ENCODE peak calls at places on chromosomes 12 and 14, in four cellular contexts. A is foreskin keratinocyte, W is cardiac muscle cell, F is coronary artery. U is an unnamed sample.

GRCh38 chr14:68738559-68738958 is 54.3 kb downstream of the ZFP36L1 start:
- DNase-seq in A (no peak), W (no peak), F (no peak), U (no peak)

GRCh38 chr12:117120787-117121186 is 21.6 kb upstream of the TESC start:
- DNase-seq in A (no peak), W (no peak), F (no peak), U (no peak)

GRCh38 chr14:100830681-100831080 is 4.8 kb downstream of the MEG3 start:
- DNase-seq in A (no peak), W (no peak), F (no peak), U (no peak)

GRCh38 chr12:28602760-28603638 is 412.7 kb downstream of the CCDC91 start:
- DNase-seq in A (no peak), W (no peak), F (no peak), U (no peak)

GRCh38 chr14:85252011-85252410 is 277.9 kb upstream of the FLRT2 start:
- DNase-seq in A (peak; percentile 86), W (no peak), F (no peak), U (no peak)

GRCh38 chr12:110931315-110931728 is 10.9 kb upstream of the MYL2 start:
- DNase-seq in A (no peak), W (peak; percentile 96), F (peak; percentile 41), U (no peak)

GRCh38 chr12:99339663-99340062 is 307.9 kb upstream of the GARIN6 start:
- DNase-seq in A (no peak), W (no peak), F (no peak), U (no peak)

GRCh38 chr14:94505206-94505605 is 4.1 kb downstream of the SERPINA12 start:
- DNase-seq in A (no peak), W (no peak), F (peak; percentile 49), U (no peak)

GRCh38 chr12:110774824-110775223 is 32.1 kb upstream of the PPP1CC start:
- DNase-seq in A (no peak), W (no peak), F (no peak), U (no peak)

GRCh38 chr14:83257466-83258439 is 1724.1 kb upstream of the SEL1L start:
- DNase-seq in A (no peak), W (no peak), F (no peak), U (no peak)

GRCh38 chr12:8823565-8824300 is 1.3 kb downstream of the A2ML1 start:
- DNase-seq in A (no peak), W (peak; percentile 65), F (no peak), U (no peak)

GRCh38 chr12:114340231-114340630 is 65.7 kb downstream of the TBX5 start:
- DNase-seq in A (no peak), W (no peak), F (no peak), U (no peak)

GRCh38 chr12:13041224-13041623 is 3.0 kb upstream of the FAM234B start:
- DNase-seq in A (no peak), W (no peak), F (no peak), U (no peak)

GRCh38 chr12:30908389-30909087 is 18.0 kb upstream of the TSPAN11 start:
- DNase-seq in A (no peak), W (no peak), F (no peak), U (no peak)

GRCh38 chr12:57240926-57241555 is 9.9 kb downstream of the STAC3 start:
- DNase-seq in A (no peak), W (no peak), F (peak; percentile 72), U (no peak)

GRCh38 chr14:93916476-93916875 is 10.7 kb upstream of the FAM181A start:
- DNase-seq in A (no peak), W (no peak), F (no peak), U (no peak)

GRCh38 chr12:1972856-1973317 is 31.4 kb downstream of the DCP1B start:
- DNase-seq in A (no peak), W (peak; percentile 87), F (peak; percentile 79), U (no peak)

GRCh38 chr12:74552201-74552600 is 14.6 kb downstream of the ATXN7L3B start:
- DNase-seq in A (no peak), W (no peak), F (no peak), U (no peak)

GRCh38 chr14:68792022-68792829 is 641 bp downstream of the ZFP36L1 start:
- DNase-seq in A (no peak), W (no peak), F (peak; percentile 83), U (no peak)

GRCh38 chr12:32586390-32586789 is 92.7 kb upstream of the DNM1L start:
- DNase-seq in A (peak; percentile 82), W (no peak), F (no peak), U (no peak)

GRCh38 chr12:42372154-42372791 is 46.3 kb downstream of the PPHLN1 start:
- DNase-seq in A (peak; percentile 41), W (peak; percentile 65), F (no peak), U (no peak)

GRCh38 chr12:42575717-42576116 is 13.8 kb downstream of the PRICKLE1 start:
- DNase-seq in A (no peak), W (no peak), F (no peak), U (no peak)

GRCh38 chr14:92586001-92586947 is 72.7 kb downstream of the RIN3 start:
- DNase-seq in A (no peak), W (no peak), F (peak; percentile 87), U (no peak)

GRCh38 chr12:49661191-49661590 is 37.8 kb downstream of the PRPF40B start:
- DNase-seq in A (no peak), W (no peak), F (no peak), U (no peak)

GRCh38 chr12:124422142-124422569 is 127.3 kb downstream of the RFLNA start:
- DNase-seq in A (peak; percentile 52), W (no peak), F (no peak), U (no peak)

GRCh38 chr12:175250-175649 is 38.7 kb downstream of the SLC6A12 start:
- DNase-seq in A (no peak), W (peak; percentile 30), F (no peak), U (no peak)

GRCh38 chr14:105039458-105040205 is 18.7 kb upstream of the CDCA4 start:
- DNase-seq in A (no peak), W (peak; percentile 41), F (no peak), U (no peak)

GRCh38 chr12:6963016-6963731 is 7.3 kb downstream of the PHB2 start:
- DNase-seq in A (peak; percentile 86), W (no peak), F (peak; percentile 74), U (no peak)

GRCh38 chr12:8449293-8449944 is 6.3 kb upstream of the CLEC6A start:
- DNase-seq in A (no peak), W (no peak), F (no peak), U (no peak)

GRCh38 chr12:124228050-124228711 is 66.7 kb upstream of the RFLNA start:
- DNase-seq in A (no peak), W (no peak), F (no peak), U (no peak)

GRCh38 chr12:42696424-42697149 is 107.0 kb upstream of the PRICKLE1 start:
- DNase-seq in A (no peak), W (no peak), F (peak; percentile 80), U (no peak)

GRCh38 chr12:14567311-14568195 is at the start of gene PLBD1:
- DNase-seq in A (peak; percentile 33), W (peak; percentile 46), F (peak; percentile 73), U (no peak)

GRCh38 chr12:122961551-122962329 is 4.5 kb downstream of the ABCB9 start:
- DNase-seq in A (no peak), W (no peak), F (no peak), U (no peak)

GRCh38 chr12:13369496-13369895 is 173.0 kb downstream of the EMP1 start:
- DNase-seq in A (no peak), W (no peak), F (no peak), U (no peak)

GRCh38 chr12:93135286-93136239 is 206.5 kb upstream of the EEA1 start:
- DNase-seq in A (no peak), W (no peak), F (no peak), U (no peak)

GRCh38 chr14:54117401-54117800 is 160.8 kb upstream of the BMP4 start:
- DNase-seq in A (no peak), W (no peak), F (no peak), U (no peak)

GRCh38 chr12:30630378-30631285 is 65.0 kb downstream of the IPO8 start:
- DNase-seq in A (no peak), W (no peak), F (no peak), U (no peak)

DNA sequence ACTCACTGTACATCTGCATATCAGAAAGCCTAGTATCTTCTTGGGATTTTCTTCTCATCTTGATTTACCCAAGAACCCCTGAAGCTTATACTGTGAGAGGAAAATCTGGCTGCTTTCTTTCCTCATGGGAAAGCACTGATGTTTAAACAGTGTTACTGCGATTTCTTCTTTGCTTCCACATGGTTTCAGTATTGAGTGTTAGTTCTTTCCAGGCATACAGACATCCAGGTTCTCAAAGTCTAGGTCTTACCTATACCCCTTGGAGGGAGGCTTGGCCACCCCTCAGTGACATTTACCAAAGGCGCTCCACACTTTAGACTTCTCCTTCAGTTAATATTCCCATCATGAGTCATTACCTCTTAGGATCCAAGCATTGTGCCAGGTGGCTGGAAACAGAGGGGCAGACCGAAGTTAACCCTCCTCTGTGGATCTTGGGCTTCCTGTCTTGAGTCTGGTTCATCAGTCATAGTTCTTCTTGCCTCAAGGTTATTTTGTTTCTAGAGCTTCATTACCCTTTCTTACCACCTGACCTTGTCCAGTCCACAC is 79.1 kb downstream of the TMEM117 start:
- DNase-seq in A (peak; percentile 17), W (no peak), F (no peak), U (no peak)
- TF ChIP-seq CTCF in A (peak; percentile 43), W (no peak), F (no peak), U (peak; percentile 35)

GRCh38 chr12:101570022-101570421 is 24.7 kb upstream of the MYBPC1 start:
- DNase-seq in A (peak; percentile 75), W (no peak), F (no peak), U (no peak)
- TF ChIP-seq CTCF in A (peak; percentile 58), W (peak; percentile 39), F (no peak), U (peak; percentile 55)

GRCh38 chr14:81246561-81247270 is 26.0 kb upstream of the GTF2A1 start:
- DNase-seq in A (peak; percentile 43), W (no peak), F (no peak), U (no peak)

GRCh38 chr14:81247271-81247766 is 26.6 kb upstream of the GTF2A1 start:
- DNase-seq in A (no peak), W (no peak), F (no peak), U (no peak)

GRCh38 chr14:81256289-81256960 is 35.7 kb upstream of the GTF2A1 start:
- DNase-seq in A (peak; percentile 37), W (no peak), F (no peak), U (no peak)

DNA sequence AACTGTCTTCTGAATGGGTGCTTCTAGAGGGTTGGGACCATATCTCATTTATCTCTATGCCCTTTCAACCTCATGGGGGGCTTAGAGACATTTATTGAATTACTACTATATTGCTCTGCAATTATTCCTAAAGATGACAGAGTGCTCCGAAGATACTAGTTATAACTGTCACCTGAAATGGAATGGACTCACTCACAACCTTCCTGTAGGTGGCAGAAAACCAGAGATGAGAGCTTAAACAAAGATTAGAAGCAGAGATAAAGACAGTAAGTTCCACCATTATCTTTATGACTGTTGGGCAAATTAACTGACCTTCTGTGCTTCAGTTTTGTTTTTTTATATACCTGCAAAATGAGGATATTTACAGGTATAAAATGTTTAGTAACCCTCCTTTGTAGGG is 31.5 kb upstream of the GTF2A1 start:
- DNase-seq in A (no peak), W (no peak), F (no peak), U (no peak)
- TF ChIP-seq CTCF in A (peak; percentile 49), W (no peak), F (no peak), U (no peak)

GRCh38 chr12:53031616-53032015 is 18.2 kb upstream of the TNS2 start:
- DNase-seq in A (no peak), W (no peak), F (no peak), U (no peak)
- TF ChIP-seq CTCF in A (peak; percentile 35), W (no peak), F (no peak), U (no peak)

U was measured in osteocyte.